ENCODE peak calls at places on chromosomes 4 and X, in eight cellular contexts. One of them, this sample, is unnamed.

GRCh38 chr4:41550308-41550707 is 12.4 kb downstream of the LIMCH1 start:
- DNase-seq in mammary epithelial cell: no peak
- DNase-seq in astrocyte: no peak
- DNase-seq in cardiac fibroblast: peak
- DNase-seq in body of pancreas: no peak
- DNase-seq in brain microvascular endothelial cell: no peak
- DNase-seq in lower lobe of right lung: no peak
- DNase-seq in right lobe of liver: no peak
- DNase-seq in this sample: no peak

GRCh38 chr4:116358633-116359222 is 726.6 kb downstream of the TRAM1L1 start:
- DNase-seq in mammary epithelial cell: peak
- DNase-seq in astrocyte: peak
- DNase-seq in cardiac fibroblast: peak
- DNase-seq in body of pancreas: peak
- DNase-seq in brain microvascular endothelial cell: peak
- DNase-seq in lower lobe of right lung: peak
- DNase-seq in right lobe of liver: peak
- DNase-seq in this sample: peak

GRCh38 chr4:86791126-86791525 is 58.1 kb downstream of the SLC10A6 start:
- DNase-seq in mammary epithelial cell: no peak
- DNase-seq in astrocyte: no peak
- DNase-seq in cardiac fibroblast: no peak
- DNase-seq in body of pancreas: no peak
- DNase-seq in brain microvascular endothelial cell: no peak
- DNase-seq in lower lobe of right lung: no peak
- DNase-seq in right lobe of liver: no peak
- DNase-seq in this sample: no peak

GRCh38 chr4:1249731-1250526 is 999 bp upstream of the CTBP1 start:
- DNase-seq in mammary epithelial cell: peak
- DNase-seq in astrocyte: peak
- DNase-seq in cardiac fibroblast: peak
- DNase-seq in body of pancreas: peak
- DNase-seq in brain microvascular endothelial cell: peak
- DNase-seq in lower lobe of right lung: peak
- DNase-seq in right lobe of liver: peak
- DNase-seq in this sample: no peak

GRCh38 chr4:7781993-7782392 is 157.7 kb downstream of the AFAP1 start:
- DNase-seq in mammary epithelial cell: no peak
- DNase-seq in astrocyte: no peak
- DNase-seq in cardiac fibroblast: no peak
- DNase-seq in body of pancreas: no peak
- DNase-seq in brain microvascular endothelial cell: no peak
- DNase-seq in lower lobe of right lung: peak
- DNase-seq in right lobe of liver: no peak
- DNase-seq in this sample: no peak

GRCh38 chr4:127291316-127291715 is 341.4 kb upstream of the INTU start:
- DNase-seq in mammary epithelial cell: no peak
- DNase-seq in astrocyte: no peak
- DNase-seq in cardiac fibroblast: no peak
- DNase-seq in body of pancreas: no peak
- DNase-seq in brain microvascular endothelial cell: no peak
- DNase-seq in lower lobe of right lung: no peak
- DNase-seq in right lobe of liver: no peak
- DNase-seq in this sample: no peak

GRCh38 chr4:100188829-100189228 is 1.4 kb downstream of the DDIT4L start:
- DNase-seq in mammary epithelial cell: peak
- DNase-seq in astrocyte: no peak
- DNase-seq in cardiac fibroblast: no peak
- DNase-seq in body of pancreas: no peak
- DNase-seq in brain microvascular endothelial cell: no peak
- DNase-seq in lower lobe of right lung: no peak
- DNase-seq in right lobe of liver: no peak
- DNase-seq in this sample: no peak

GRCh38 chr4:171875291-171875690 is 62.1 kb downstream of the GALNTL6 start:
- DNase-seq in mammary epithelial cell: no peak
- DNase-seq in astrocyte: no peak
- DNase-seq in cardiac fibroblast: no peak
- DNase-seq in body of pancreas: no peak
- DNase-seq in brain microvascular endothelial cell: no peak
- DNase-seq in lower lobe of right lung: no peak
- DNase-seq in right lobe of liver: no peak
- DNase-seq in this sample: no peak

GRCh38 chr4:10063544-10064300 is 42.4 kb upstream of the SLC2A9 start:
- DNase-seq in mammary epithelial cell: peak
- DNase-seq in astrocyte: peak
- DNase-seq in cardiac fibroblast: peak
- DNase-seq in body of pancreas: peak
- DNase-seq in brain microvascular endothelial cell: peak
- DNase-seq in lower lobe of right lung: peak
- DNase-seq in right lobe of liver: peak
- DNase-seq in this sample: peak

GRCh38 chrX:103540145-103540544 is 20.9 kb upstream of the RAB40A start:
- DNase-seq in mammary epithelial cell: peak
- DNase-seq in astrocyte: peak
- DNase-seq in cardiac fibroblast: peak
- DNase-seq in body of pancreas: no peak
- DNase-seq in brain microvascular endothelial cell: no peak
- DNase-seq in lower lobe of right lung: no peak
- DNase-seq in right lobe of liver: no peak
- DNase-seq in this sample: no peak

GRCh38 chr4:186144596-186145569 is 40.4 kb downstream of the FAM149A start:
- DNase-seq in mammary epithelial cell: peak
- DNase-seq in astrocyte: peak
- DNase-seq in cardiac fibroblast: peak
- DNase-seq in body of pancreas: peak
- DNase-seq in brain microvascular endothelial cell: peak
- DNase-seq in lower lobe of right lung: peak
- DNase-seq in right lobe of liver: peak
- DNase-seq in this sample: peak

GRCh38 chr4:27088491-27088890 is 227.8 kb downstream of the STIM2 start:
- DNase-seq in mammary epithelial cell: no peak
- DNase-seq in astrocyte: no peak
- DNase-seq in cardiac fibroblast: no peak
- DNase-seq in body of pancreas: no peak
- DNase-seq in brain microvascular endothelial cell: no peak
- DNase-seq in lower lobe of right lung: no peak
- DNase-seq in right lobe of liver: no peak
- DNase-seq in this sample: no peak

GRCh38 chrX:40006025-40007017 is 91.4 kb downstream of the BCOR start:
- DNase-seq in mammary epithelial cell: no peak
- DNase-seq in astrocyte: no peak
- DNase-seq in cardiac fibroblast: peak
- DNase-seq in body of pancreas: peak
- DNase-seq in brain microvascular endothelial cell: no peak
- DNase-seq in lower lobe of right lung: peak
- DNase-seq in right lobe of liver: no peak
- DNase-seq in this sample: no peak

GRCh38 chr4:8724436-8725070 is 132.0 kb downstream of the CPZ start:
- DNase-seq in mammary epithelial cell: no peak
- DNase-seq in astrocyte: no peak
- DNase-seq in cardiac fibroblast: no peak
- DNase-seq in body of pancreas: peak
- DNase-seq in brain microvascular endothelial cell: no peak
- DNase-seq in lower lobe of right lung: peak
- DNase-seq in right lobe of liver: peak
- DNase-seq in this sample: no peak

GRCh38 chr4:89434364-89434988 is 126.9 kb upstream of the GPRIN3 start:
- DNase-seq in mammary epithelial cell: peak
- DNase-seq in astrocyte: peak
- DNase-seq in cardiac fibroblast: peak
- DNase-seq in body of pancreas: no peak
- DNase-seq in brain microvascular endothelial cell: peak
- DNase-seq in lower lobe of right lung: no peak
- DNase-seq in right lobe of liver: no peak
- DNase-seq in this sample: peak

GRCh38 chr4:173191623-173192041 is 23.0 kb downstream of the GALNT7 start:
- DNase-seq in mammary epithelial cell: peak
- DNase-seq in astrocyte: peak
- DNase-seq in cardiac fibroblast: no peak
- DNase-seq in body of pancreas: no peak
- DNase-seq in brain microvascular endothelial cell: no peak
- DNase-seq in lower lobe of right lung: no peak
- DNase-seq in right lobe of liver: no peak
- DNase-seq in this sample: peak

GRCh38 chr4:173195132-173195531 is 26.5 kb downstream of the GALNT7 start:
- DNase-seq in mammary epithelial cell: no peak
- DNase-seq in astrocyte: no peak
- DNase-seq in cardiac fibroblast: no peak
- DNase-seq in body of pancreas: no peak
- DNase-seq in brain microvascular endothelial cell: no peak
- DNase-seq in lower lobe of right lung: no peak
- DNase-seq in right lobe of liver: no peak
- DNase-seq in this sample: no peak

GRCh38 chr4:173194175-173194574 is 25.6 kb downstream of the GALNT7 start:
- DNase-seq in mammary epithelial cell: no peak
- DNase-seq in astrocyte: no peak
- DNase-seq in cardiac fibroblast: no peak
- DNase-seq in body of pancreas: no peak
- DNase-seq in brain microvascular endothelial cell: no peak
- DNase-seq in lower lobe of right lung: no peak
- DNase-seq in right lobe of liver: no peak
- DNase-seq in this sample: no peak

GRCh38 chr4:173195708-173196107 is 27.1 kb downstream of the GALNT7 start:
- DNase-seq in mammary epithelial cell: no peak
- DNase-seq in astrocyte: no peak
- DNase-seq in cardiac fibroblast: no peak
- DNase-seq in body of pancreas: no peak
- DNase-seq in brain microvascular endothelial cell: no peak
- DNase-seq in lower lobe of right lung: no peak
- DNase-seq in right lobe of liver: no peak
- DNase-seq in this sample: no peak

DNA sequence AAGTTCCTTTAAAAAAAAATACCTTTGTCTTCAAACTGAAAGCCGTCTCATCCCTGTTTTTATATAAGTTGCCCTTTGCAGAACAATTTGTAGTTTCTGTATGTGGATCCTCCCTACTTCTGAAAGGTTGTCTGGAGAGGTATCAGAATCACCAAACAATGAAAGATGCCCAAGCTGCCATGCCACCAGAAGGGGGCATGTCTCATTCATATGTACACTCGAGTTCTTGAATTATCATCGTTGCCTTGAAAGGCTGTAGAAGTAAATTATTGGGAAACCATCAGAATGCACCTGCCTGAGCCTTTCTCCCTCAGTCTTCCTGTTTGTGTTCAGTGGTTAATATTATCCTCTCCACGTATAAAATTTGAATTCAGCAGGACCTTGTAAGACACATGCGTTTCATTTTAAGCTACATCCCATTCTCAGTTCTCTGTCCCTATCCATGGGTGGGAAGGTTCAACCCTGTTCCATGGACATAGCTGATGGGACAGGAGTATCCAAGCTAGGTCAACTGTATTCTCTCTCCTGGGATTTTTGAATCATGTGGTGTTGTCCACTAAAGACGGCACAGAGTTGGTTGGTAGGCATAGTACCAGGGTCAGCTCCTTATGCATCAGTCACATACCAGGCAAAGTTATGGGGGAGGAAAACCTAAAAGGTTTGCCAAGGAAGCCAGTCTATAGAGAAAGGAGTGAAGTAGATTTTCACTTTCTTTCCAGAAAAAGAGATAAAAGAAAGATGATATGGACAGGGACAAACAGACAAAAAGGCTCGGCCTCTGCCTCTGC is 24.0 kb downstream of the GALNT7 start:
- DNase-seq in mammary epithelial cell: no peak
- DNase-seq in astrocyte: no peak
- DNase-seq in cardiac fibroblast: no peak
- DNase-seq in body of pancreas: no peak
- DNase-seq in brain microvascular endothelial cell: no peak
- DNase-seq in lower lobe of right lung: no peak
- DNase-seq in right lobe of liver: no peak
- DNase-seq in this sample: no peak
- TF ChIP-seq CTCF in mammary epithelial cell: peak
- TF ChIP-seq CTCF in astrocyte: no peak
- TF ChIP-seq CTCF in cardiac fibroblast: peak
- TF ChIP-seq CTCF in body of pancreas: no peak
- TF ChIP-seq CTCF in brain microvascular endothelial cell: peak
- TF ChIP-seq CTCF in lower lobe of right lung: no peak
- TF ChIP-seq CTCF in right lobe of liver: no peak
- TF ChIP-seq CTCF in this sample: no peak

GRCh38 chrX:118626346-118626745 is 101.1 kb upstream of the IL13RA1 start:
- DNase-seq in mammary epithelial cell: no peak
- DNase-seq in astrocyte: no peak
- DNase-seq in cardiac fibroblast: no peak
- DNase-seq in body of pancreas: no peak
- DNase-seq in brain microvascular endothelial cell: no peak
- DNase-seq in lower lobe of right lung: no peak
- DNase-seq in right lobe of liver: peak
- DNase-seq in this sample: no peak

GRCh38 chrX:118630843-118631242 is 96.6 kb upstream of the IL13RA1 start:
- DNase-seq in mammary epithelial cell: no peak
- DNase-seq in astrocyte: no peak
- DNase-seq in cardiac fibroblast: no peak
- DNase-seq in body of pancreas: no peak
- DNase-seq in brain microvascular endothelial cell: no peak
- DNase-seq in lower lobe of right lung: no peak
- DNase-seq in right lobe of liver: no peak
- DNase-seq in this sample: no peak

GRCh38 chrX:118631586-118631985 is 95.8 kb upstream of the IL13RA1 start:
- DNase-seq in mammary epithelial cell: no peak
- DNase-seq in astrocyte: no peak
- DNase-seq in cardiac fibroblast: no peak
- DNase-seq in body of pancreas: no peak
- DNase-seq in brain microvascular endothelial cell: no peak
- DNase-seq in lower lobe of right lung: no peak
- DNase-seq in right lobe of liver: no peak
- DNase-seq in this sample: no peak

GRCh38 chrX:118632862-118633261 is 94.5 kb upstream of the IL13RA1 start:
- DNase-seq in mammary epithelial cell: no peak
- DNase-seq in astrocyte: no peak
- DNase-seq in cardiac fibroblast: no peak
- DNase-seq in body of pancreas: no peak
- DNase-seq in brain microvascular endothelial cell: no peak
- DNase-seq in lower lobe of right lung: no peak
- DNase-seq in right lobe of liver: no peak
- DNase-seq in this sample: no peak

GRCh38 chrX:118627084-118627758 is 100.2 kb upstream of the IL13RA1 start:
- DNase-seq in mammary epithelial cell: peak
- DNase-seq in astrocyte: no peak
- DNase-seq in cardiac fibroblast: no peak
- DNase-seq in body of pancreas: no peak
- DNase-seq in brain microvascular endothelial cell: no peak
- DNase-seq in lower lobe of right lung: no peak
- DNase-seq in right lobe of liver: no peak
- DNase-seq in this sample: peak
- TF ChIP-seq CTCF in mammary epithelial cell: peak
- TF ChIP-seq CTCF in astrocyte: peak
- TF ChIP-seq CTCF in cardiac fibroblast: peak
- TF ChIP-seq CTCF in body of pancreas: peak
- TF ChIP-seq CTCF in brain microvascular endothelial cell: peak
- TF ChIP-seq CTCF in lower lobe of right lung: no peak
- TF ChIP-seq CTCF in right lobe of liver: peak
- TF ChIP-seq CTCF in this sample: peak

GRCh38 chrX:23616361-23616760 is 50.9 kb upstream of the PRDX4 start:
- DNase-seq in mammary epithelial cell: peak
- DNase-seq in astrocyte: peak
- DNase-seq in cardiac fibroblast: peak
- DNase-seq in body of pancreas: no peak
- DNase-seq in brain microvascular endothelial cell: peak
- DNase-seq in lower lobe of right lung: no peak
- DNase-seq in right lobe of liver: no peak
- DNase-seq in this sample: peak
- TF ChIP-seq CTCF in mammary epithelial cell: peak
- TF ChIP-seq CTCF in astrocyte: peak
- TF ChIP-seq CTCF in cardiac fibroblast: peak
- TF ChIP-seq CTCF in body of pancreas: peak
- TF ChIP-seq CTCF in brain microvascular endothelial cell: peak
- TF ChIP-seq CTCF in lower lobe of right lung: peak
- TF ChIP-seq CTCF in right lobe of liver: peak
- TF ChIP-seq CTCF in this sample: peak

GRCh38 chr4:2281575-2282343 is 19.9 kb upstream of the MXD4 start:
- DNase-seq in mammary epithelial cell: no peak
- DNase-seq in astrocyte: no peak
- DNase-seq in cardiac fibroblast: no peak
- DNase-seq in body of pancreas: no peak
- DNase-seq in brain microvascular endothelial cell: no peak
- DNase-seq in lower lobe of right lung: no peak
- DNase-seq in right lobe of liver: no peak
- DNase-seq in this sample: no peak
- TF ChIP-seq CTCF in mammary epithelial cell: peak
- TF ChIP-seq CTCF in astrocyte: no peak
- TF ChIP-seq CTCF in cardiac fibroblast: peak
- TF ChIP-seq CTCF in body of pancreas: peak
- TF ChIP-seq CTCF in brain microvascular endothelial cell: peak
- TF ChIP-seq CTCF in lower lobe of right lung: no peak
- TF ChIP-seq CTCF in right lobe of liver: peak
- TF ChIP-seq CTCF in this sample: no peak